ENCODE peak calls at places on chromosomes 16 and 17, in eight cellular contexts. One of them, this sample, is unnamed.

GRCh38 chr17:18176152-18176551 is 7.5 kb upstream of the ALKBH5 start:
- DNase-seq in prostate gland: no peak
- DNase-seq in AG04450: no peak
- DNase-seq in cardiac muscle cell: no peak
- DNase-seq in endodermal cell: no peak
- DNase-seq in IMR-90: no peak
- DNase-seq in fibroblast of pulmonary artery: no peak
- DNase-seq in mucosa of descending colon: no peak
- DNase-seq in this sample: no peak

GRCh38 chr17:83073389-83074063 is 5.9 kb upstream of the METRNL start:
- DNase-seq in prostate gland: no peak
- DNase-seq in AG04450: no peak
- DNase-seq in cardiac muscle cell: peak; percentile 26
- DNase-seq in endodermal cell: no peak
- DNase-seq in IMR-90: no peak
- DNase-seq in fibroblast of pulmonary artery: no peak
- DNase-seq in mucosa of descending colon: peak; percentile 90
- DNase-seq in this sample: no peak

GRCh38 chr16:49350265-49351103 is 23.1 kb upstream of the C16orf78 start:
- DNase-seq in prostate gland: peak; percentile 37
- DNase-seq in AG04450: no peak
- DNase-seq in cardiac muscle cell: peak; percentile 56
- DNase-seq in endodermal cell: peak; percentile 93
- DNase-seq in IMR-90: peak; percentile 34
- DNase-seq in fibroblast of pulmonary artery: peak; percentile 53
- DNase-seq in mucosa of descending colon: peak; percentile 54
- DNase-seq in this sample: no peak

GRCh38 chr17:6480325-6480675 is 36.0 kb downstream of the PIMREG start:
- DNase-seq in prostate gland: no peak
- DNase-seq in AG04450: no peak
- DNase-seq in cardiac muscle cell: no peak
- DNase-seq in endodermal cell: peak; percentile 78
- DNase-seq in IMR-90: no peak
- DNase-seq in fibroblast of pulmonary artery: no peak
- DNase-seq in mucosa of descending colon: peak; percentile 35
- DNase-seq in this sample: no peak

GRCh38 chr17:36601303-36602029 is at the start of gene MRM1:
- DNase-seq in prostate gland: peak; percentile 88
- DNase-seq in AG04450: peak; percentile 76
- DNase-seq in cardiac muscle cell: peak; percentile 92
- DNase-seq in endodermal cell: peak; percentile 99
- DNase-seq in IMR-90: peak; percentile 89
- DNase-seq in fibroblast of pulmonary artery: peak; percentile 91
- DNase-seq in mucosa of descending colon: peak; percentile 96
- DNase-seq in this sample: peak; percentile 58

GRCh38 chr17:73697872-73698271 is 53.6 kb upstream of the SDK2 start:
- DNase-seq in prostate gland: no peak
- DNase-seq in AG04450: no peak
- DNase-seq in cardiac muscle cell: no peak
- DNase-seq in endodermal cell: peak; percentile 86
- DNase-seq in IMR-90: no peak
- DNase-seq in fibroblast of pulmonary artery: no peak
- DNase-seq in mucosa of descending colon: no peak
- DNase-seq in this sample: no peak

GRCh38 chr17:77364941-77365583 is 224.3 kb downstream of the SEC14L1 start:
- DNase-seq in prostate gland: no peak
- DNase-seq in AG04450: no peak
- DNase-seq in cardiac muscle cell: no peak
- DNase-seq in endodermal cell: no peak
- DNase-seq in IMR-90: no peak
- DNase-seq in fibroblast of pulmonary artery: no peak
- DNase-seq in mucosa of descending colon: no peak
- DNase-seq in this sample: no peak

GRCh38 chr17:82338858-82339633 is 5.5 kb upstream of the SECTM1 start:
- DNase-seq in prostate gland: peak; percentile 75
- DNase-seq in AG04450: peak; percentile 30
- DNase-seq in cardiac muscle cell: peak; percentile 70
- DNase-seq in endodermal cell: no peak
- DNase-seq in IMR-90: peak; percentile 71
- DNase-seq in fibroblast of pulmonary artery: peak; percentile 70
- DNase-seq in mucosa of descending colon: peak; percentile 70
- DNase-seq in this sample: peak; percentile 40

GRCh38 chr17:3766783-3767182 is 34.2 kb downstream of the ITGAE start:
- DNase-seq in prostate gland: no peak
- DNase-seq in AG04450: no peak
- DNase-seq in cardiac muscle cell: no peak
- DNase-seq in endodermal cell: no peak
- DNase-seq in IMR-90: no peak
- DNase-seq in fibroblast of pulmonary artery: no peak
- DNase-seq in mucosa of descending colon: no peak
- DNase-seq in this sample: no peak

GRCh38 chr16:84813141-84813933 is 6.4 kb upstream of the CRISPLD2 start:
- DNase-seq in prostate gland: no peak
- DNase-seq in AG04450: no peak
- DNase-seq in cardiac muscle cell: no peak
- DNase-seq in endodermal cell: no peak
- DNase-seq in IMR-90: peak; percentile 72
- DNase-seq in fibroblast of pulmonary artery: no peak
- DNase-seq in mucosa of descending colon: peak; percentile 32
- DNase-seq in this sample: no peak

GRCh38 chr17:27824176-27824575 is 23.8 kb upstream of the NOS2 start:
- DNase-seq in prostate gland: no peak
- DNase-seq in AG04450: no peak
- DNase-seq in cardiac muscle cell: no peak
- DNase-seq in endodermal cell: no peak
- DNase-seq in IMR-90: no peak
- DNase-seq in fibroblast of pulmonary artery: no peak
- DNase-seq in mucosa of descending colon: no peak
- DNase-seq in this sample: no peak

GRCh38 chr16:77289331-77289809 is 90.2 kb downstream of the SYCE1L start:
- DNase-seq in prostate gland: no peak
- DNase-seq in AG04450: no peak
- DNase-seq in cardiac muscle cell: peak; percentile 77
- DNase-seq in endodermal cell: no peak
- DNase-seq in IMR-90: peak; percentile 73
- DNase-seq in fibroblast of pulmonary artery: peak; percentile 72
- DNase-seq in mucosa of descending colon: no peak
- DNase-seq in this sample: peak; percentile 16

GRCh38 chr17:55284001-55284884 is 19.5 kb downstream of the HLF start:
- DNase-seq in prostate gland: no peak
- DNase-seq in AG04450: no peak
- DNase-seq in cardiac muscle cell: no peak
- DNase-seq in endodermal cell: peak; percentile 45
- DNase-seq in IMR-90: no peak
- DNase-seq in fibroblast of pulmonary artery: no peak
- DNase-seq in mucosa of descending colon: no peak
- DNase-seq in this sample: no peak

GRCh38 chr16:80594756-80595155 is 54.0 kb downstream of the DYNLRB2 start:
- DNase-seq in prostate gland: no peak
- DNase-seq in AG04450: no peak
- DNase-seq in cardiac muscle cell: no peak
- DNase-seq in endodermal cell: peak; percentile 22
- DNase-seq in IMR-90: peak; percentile 17
- DNase-seq in fibroblast of pulmonary artery: no peak
- DNase-seq in mucosa of descending colon: no peak
- DNase-seq in this sample: no peak

GRCh38 chr17:67246648-67247415 is 1.8 kb upstream of the HELZ start:
- DNase-seq in prostate gland: peak; percentile 65
- DNase-seq in AG04450: no peak
- DNase-seq in cardiac muscle cell: no peak
- DNase-seq in endodermal cell: peak; percentile 94
- DNase-seq in IMR-90: peak; percentile 60
- DNase-seq in fibroblast of pulmonary artery: peak; percentile 42
- DNase-seq in mucosa of descending colon: peak; percentile 74
- DNase-seq in this sample: no peak

GRCh38 chr17:79619636-79620206 is 8.9 kb upstream of the RBFOX3 start:
- DNase-seq in prostate gland: no peak
- DNase-seq in AG04450: no peak
- DNase-seq in cardiac muscle cell: no peak
- DNase-seq in endodermal cell: peak; percentile 44
- DNase-seq in IMR-90: no peak
- DNase-seq in fibroblast of pulmonary artery: no peak
- DNase-seq in mucosa of descending colon: peak; percentile 17
- DNase-seq in this sample: no peak

GRCh38 chr17:79620207-79621038 is 9.6 kb upstream of the RBFOX3 start:
- DNase-seq in prostate gland: no peak
- DNase-seq in AG04450: no peak
- DNase-seq in cardiac muscle cell: no peak
- DNase-seq in endodermal cell: peak; percentile 37
- DNase-seq in IMR-90: no peak
- DNase-seq in fibroblast of pulmonary artery: no peak
- DNase-seq in mucosa of descending colon: peak; percentile 17
- DNase-seq in this sample: no peak

GRCh38 chr17:79622201-79622601 is 11.3 kb upstream of the RBFOX3 start:
- DNase-seq in prostate gland: no peak
- DNase-seq in AG04450: no peak
- DNase-seq in cardiac muscle cell: no peak
- DNase-seq in endodermal cell: no peak
- DNase-seq in IMR-90: no peak
- DNase-seq in fibroblast of pulmonary artery: no peak
- DNase-seq in mucosa of descending colon: peak; percentile 19
- DNase-seq in this sample: no peak

GRCh38 chr17:79622776-79623175 is 11.9 kb upstream of the RBFOX3 start:
- DNase-seq in prostate gland: no peak
- DNase-seq in AG04450: no peak
- DNase-seq in cardiac muscle cell: no peak
- DNase-seq in endodermal cell: peak; percentile 29
- DNase-seq in IMR-90: no peak
- DNase-seq in fibroblast of pulmonary artery: no peak
- DNase-seq in mucosa of descending colon: no peak
- DNase-seq in this sample: no peak

GRCh38 chr17:79621151-79621940 is 10.5 kb upstream of the RBFOX3 start:
- DNase-seq in prostate gland: no peak
- DNase-seq in AG04450: no peak
- DNase-seq in cardiac muscle cell: no peak
- DNase-seq in endodermal cell: peak; percentile 40
- DNase-seq in IMR-90: no peak
- DNase-seq in fibroblast of pulmonary artery: no peak
- DNase-seq in mucosa of descending colon: peak; percentile 15
- DNase-seq in this sample: no peak
- TF ChIP-seq CTCF in prostate gland: no peak
- TF ChIP-seq CTCF in AG04450: no peak
- TF ChIP-seq CTCF in cardiac muscle cell: no peak
- TF ChIP-seq CTCF in endodermal cell: no peak
- TF ChIP-seq CTCF in IMR-90: no peak
- TF ChIP-seq CTCF in fibroblast of pulmonary artery: no peak
- TF ChIP-seq CTCF in mucosa of descending colon: no peak
- TF ChIP-seq CTCF in this sample: no peak

GRCh38 chr16:3938471-3938842 is 57.9 kb upstream of the CREBBP start:
- DNase-seq in prostate gland: no peak
- DNase-seq in AG04450: no peak
- DNase-seq in cardiac muscle cell: no peak
- DNase-seq in endodermal cell: no peak
- DNase-seq in IMR-90: no peak
- DNase-seq in fibroblast of pulmonary artery: no peak
- DNase-seq in mucosa of descending colon: no peak
- DNase-seq in this sample: no peak
- H3K4me3 ChIP-seq in prostate gland: peak overlapping the region; percentile 30
- H3K4me3 ChIP-seq in AG04450: no peak overlapping the region
- H3K4me3 ChIP-seq in cardiac muscle cell: no peak overlapping the region
- H3K4me3 ChIP-seq in endodermal cell: no peak overlapping the region
- H3K4me3 ChIP-seq in IMR-90: no peak overlapping the region
- H3K4me3 ChIP-seq in fibroblast of pulmonary artery: peak overlapping the region; percentile 55
- H3K4me3 ChIP-seq in mucosa of descending colon: no peak overlapping the region
- H3K4me3 ChIP-seq in this sample: no peak overlapping the region

DNA sequence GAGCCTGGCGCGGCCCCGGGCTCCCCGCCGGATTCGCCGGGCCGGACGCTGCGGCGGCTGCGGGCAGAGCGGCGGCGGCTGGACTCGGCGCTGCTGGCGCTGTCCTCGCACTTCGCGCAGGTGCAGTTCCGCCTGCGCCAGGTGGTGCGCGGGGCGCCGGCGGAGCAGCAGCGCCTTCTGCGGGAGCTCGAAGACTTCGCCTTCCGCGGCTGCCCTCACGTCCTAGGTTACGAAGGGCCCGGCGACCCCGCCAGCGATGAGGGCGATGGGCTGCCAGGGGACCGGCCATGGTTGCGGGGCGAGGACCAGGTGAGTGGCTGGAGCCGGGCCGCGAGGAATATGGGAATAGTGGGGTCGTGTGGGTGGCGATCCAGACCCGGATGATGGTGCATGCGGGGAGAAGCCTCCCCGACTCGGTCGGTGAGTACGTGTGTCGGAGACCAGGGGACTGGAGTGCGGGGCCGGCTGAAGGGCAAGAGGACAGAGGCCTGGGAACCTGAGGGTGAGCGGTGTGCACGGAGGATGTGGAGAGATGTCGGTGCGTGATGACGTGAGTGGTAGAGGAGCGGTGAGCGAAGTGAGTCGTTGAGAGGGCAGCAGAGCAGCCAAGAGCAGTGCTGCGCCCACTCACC is 517 bp downstream of the RUNDC1 start:
- DNase-seq in prostate gland: peak; percentile 50
- DNase-seq in AG04450: no peak
- DNase-seq in cardiac muscle cell: peak; percentile 54
- DNase-seq in endodermal cell: peak; percentile 85
- DNase-seq in IMR-90: peak; percentile 64
- DNase-seq in fibroblast of pulmonary artery: peak; percentile 56
- DNase-seq in mucosa of descending colon: peak; percentile 82
- DNase-seq in this sample: no peak
- TF ChIP-seq CTCF in prostate gland: no peak
- TF ChIP-seq CTCF in AG04450: no peak
- TF ChIP-seq CTCF in cardiac muscle cell: no peak
- TF ChIP-seq CTCF in endodermal cell: peak; percentile 57
- TF ChIP-seq CTCF in IMR-90: no peak
- TF ChIP-seq CTCF in fibroblast of pulmonary artery: no peak
- TF ChIP-seq CTCF in mucosa of descending colon: no peak
- TF ChIP-seq CTCF in this sample: no peak

DNA sequence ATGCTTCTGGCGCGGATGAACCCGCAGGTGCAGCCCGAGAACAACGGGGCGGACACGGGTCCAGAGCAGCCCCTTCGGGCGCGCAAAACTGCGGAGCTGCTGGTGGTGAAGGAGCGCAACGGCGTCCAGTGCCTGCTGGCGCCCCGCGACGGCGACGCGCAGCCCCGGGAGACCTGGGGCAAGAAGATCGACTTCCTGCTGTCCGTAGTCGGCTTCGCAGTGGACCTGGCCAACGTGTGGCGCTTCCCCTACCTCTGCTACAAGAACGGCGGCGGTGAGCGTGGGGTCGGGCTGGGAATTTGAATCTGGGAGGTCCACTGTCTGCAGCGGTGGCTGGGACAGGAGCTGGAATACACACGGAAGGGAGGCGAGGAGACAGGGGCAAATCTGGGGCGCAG is 906 bp downstream of the SLC6A2 start:
- DNase-seq in prostate gland: no peak
- DNase-seq in AG04450: no peak
- DNase-seq in cardiac muscle cell: no peak
- DNase-seq in endodermal cell: no peak
- DNase-seq in IMR-90: no peak
- DNase-seq in fibroblast of pulmonary artery: no peak
- DNase-seq in mucosa of descending colon: no peak
- DNase-seq in this sample: no peak
- H3K4me3 ChIP-seq in prostate gland: no peak overlapping the region
- H3K4me3 ChIP-seq in AG04450: no peak overlapping the region
- H3K4me3 ChIP-seq in cardiac muscle cell: peak overlapping the region; percentile 22
- H3K4me3 ChIP-seq in endodermal cell: peak overlapping the region; percentile 77
- H3K4me3 ChIP-seq in IMR-90: no peak overlapping the region
- H3K4me3 ChIP-seq in fibroblast of pulmonary artery: no peak overlapping the region
- H3K4me3 ChIP-seq in mucosa of descending colon: no peak overlapping the region
- H3K4me3 ChIP-seq in this sample: no peak overlapping the region

This sample was measured in AG09309.